ENCODE peak calls at places on chromosomes 6 and 20, in four cellular contexts. One of them, this sample, is unnamed.

GRCh38 chr6:108455688-108456087 is 105.0 kb upstream of the FOXO3 start:
- DNase-seq in T-cell: no peak
- DNase-seq in kidney tubule cell: no peak
- DNase-seq in astrocyte of the spinal cord: no peak
- DNase-seq in this sample: no peak

GRCh38 chr20:22425344-22426295 is 158.8 kb downstream of the FOXA2 start:
- DNase-seq in astrocyte of the spinal cord: no peak
- DNase-seq in kidney tubule cell: peak
- DNase-seq in T-cell: no peak
- DNase-seq in this sample: no peak

GRCh38 chr20:58500256-58500655 is 14.9 kb downstream of the APCDD1L start:
- DNase-seq in T-cell: no peak
- DNase-seq in astrocyte of the spinal cord: no peak
- DNase-seq in kidney tubule cell: no peak
- DNase-seq in this sample: no peak

GRCh38 chr20:37523012-37523391 is 2.0 kb downstream of the NNAT start:
- DNase-seq in astrocyte of the spinal cord: no peak
- DNase-seq in T-cell: no peak
- DNase-seq in kidney tubule cell: no peak
- DNase-seq in this sample: no peak

GRCh38 chr20:54062812-54063280 is 7.5 kb downstream of the BCAS1 start:
- DNase-seq in kidney tubule cell: peak
- DNase-seq in astrocyte of the spinal cord: peak
- DNase-seq in T-cell: peak
- DNase-seq in this sample: peak

GRCh38 chr6:169669889-169670288 is 31.9 kb downstream of the WDR27 start:
- DNase-seq in T-cell: no peak
- DNase-seq in astrocyte of the spinal cord: peak
- DNase-seq in kidney tubule cell: peak
- DNase-seq in this sample: peak

GRCh38 chr20:48098866-48099265 is 313.6 kb upstream of the SULF2 start:
- DNase-seq in astrocyte of the spinal cord: peak
- DNase-seq in kidney tubule cell: no peak
- DNase-seq in T-cell: no peak
- DNase-seq in this sample: no peak

GRCh38 chr6:159646731-159647130 is 46.3 kb downstream of the SOD2 start:
- DNase-seq in kidney tubule cell: peak
- DNase-seq in astrocyte of the spinal cord: peak
- DNase-seq in T-cell: no peak
- DNase-seq in this sample: no peak

GRCh38 chr6:44697333-44697732 is 309.8 kb downstream of the CDC5L start:
- DNase-seq in kidney tubule cell: no peak
- DNase-seq in T-cell: no peak
- DNase-seq in astrocyte of the spinal cord: no peak
- DNase-seq in this sample: no peak

GRCh38 chr20:5159928-5160327 is 33.1 kb downstream of the CDS2 start:
- DNase-seq in astrocyte of the spinal cord: no peak
- DNase-seq in T-cell: no peak
- DNase-seq in kidney tubule cell: no peak
- DNase-seq in this sample: no peak

GRCh38 chr6:104566411-104566810 is 293.3 kb downstream of the HACE1 start:
- DNase-seq in T-cell: no peak
- DNase-seq in astrocyte of the spinal cord: peak
- DNase-seq in kidney tubule cell: no peak
- DNase-seq in this sample: peak

GRCh38 chr6:36114798-36115408 is 15.4 kb upstream of the MAPK13 start:
- DNase-seq in T-cell: no peak
- DNase-seq in kidney tubule cell: no peak
- DNase-seq in astrocyte of the spinal cord: no peak
- DNase-seq in this sample: no peak

GRCh38 chr6:146860583-146860982 is 261.8 kb downstream of the ADGB start:
- DNase-seq in T-cell: no peak
- DNase-seq in astrocyte of the spinal cord: no peak
- DNase-seq in kidney tubule cell: no peak
- DNase-seq in this sample: no peak

GRCh38 chr20:58839474-58839874 is 11.2 kb downstream of the GNAS-AS1 start:
- DNase-seq in astrocyte of the spinal cord: peak
- DNase-seq in T-cell: peak
- DNase-seq in kidney tubule cell: peak
- DNase-seq in this sample: peak

GRCh38 chr6:154792761-154793160 is 59.5 kb downstream of the SCAF8 start:
- DNase-seq in T-cell: no peak
- DNase-seq in astrocyte of the spinal cord: no peak
- DNase-seq in kidney tubule cell: peak
- DNase-seq in this sample: no peak

This sample was measured in dermis blood vessel endothelial cell.